ENCODE peak calls at places on chromosomes 11 and 22, in nine cellular contexts. One of them, this sample, is unnamed.

GRCh38 chr11:1503708-1504104 is 17.1 kb upstream of the MOB2 start:
- DNase-seq in IMR-90: no peak
- DNase-seq in foreskin keratinocyte: no peak
- DNase-seq in CD4-positive, alpha-beta T cell: no peak
- DNase-seq in epithelial cell of esophagus: no peak
- DNase-seq in testis: peak; percentile 43
- DNase-seq in left ventricle myocardium inferior: peak; percentile 69
- DNase-seq in GM12865: no peak
- DNase-seq in WTC11: no peak
- DNase-seq in this sample: peak; percentile 48

GRCh38 chr22:23901600-23901999 is 7.4 kb downstream of the MIF start:
- DNase-seq in CD4-positive, alpha-beta T cell: no peak
- DNase-seq in left ventricle myocardium inferior: no peak
- DNase-seq in epithelial cell of esophagus: no peak
- DNase-seq in IMR-90: no peak
- DNase-seq in GM12865: no peak
- DNase-seq in foreskin keratinocyte: no peak
- DNase-seq in WTC11: no peak
- DNase-seq in testis: no peak
- DNase-seq in this sample: no peak

GRCh38 chr11:43360361-43361032 is 1.8 kb downstream of the TTC17 start:
- DNase-seq in epithelial cell of esophagus: peak; percentile 15
- DNase-seq in foreskin keratinocyte: no peak
- DNase-seq in left ventricle myocardium inferior: no peak
- DNase-seq in testis: no peak
- DNase-seq in IMR-90: peak; percentile 42
- DNase-seq in GM12865: peak; percentile 8
- DNase-seq in WTC11: no peak
- DNase-seq in CD4-positive, alpha-beta T cell: no peak
- DNase-seq in this sample: no peak

GRCh38 chr11:130192845-130193267 is 33.3 kb downstream of the ST14 start:
- DNase-seq in IMR-90: no peak
- DNase-seq in CD4-positive, alpha-beta T cell: no peak
- DNase-seq in foreskin keratinocyte: no peak
- DNase-seq in testis: peak; percentile 30
- DNase-seq in left ventricle myocardium inferior: no peak
- DNase-seq in epithelial cell of esophagus: no peak
- DNase-seq in WTC11: no peak
- DNase-seq in GM12865: no peak
- DNase-seq in this sample: no peak

GRCh38 chr11:134560566-134561347 is 148.7 kb upstream of the B3GAT1 start:
- DNase-seq in epithelial cell of esophagus: no peak
- DNase-seq in testis: peak; percentile 7
- DNase-seq in GM12865: no peak
- DNase-seq in CD4-positive, alpha-beta T cell: no peak
- DNase-seq in left ventricle myocardium inferior: no peak
- DNase-seq in WTC11: no peak
- DNase-seq in IMR-90: no peak
- DNase-seq in foreskin keratinocyte: no peak
- DNase-seq in this sample: no peak

GRCh38 chr11:70630816-70631623 is 232.7 kb downstream of the CTTN start:
- DNase-seq in WTC11: no peak
- DNase-seq in epithelial cell of esophagus: no peak
- DNase-seq in foreskin keratinocyte: no peak
- DNase-seq in CD4-positive, alpha-beta T cell: no peak
- DNase-seq in testis: peak; percentile 34
- DNase-seq in left ventricle myocardium inferior: no peak
- DNase-seq in IMR-90: no peak
- DNase-seq in GM12865: no peak
- DNase-seq in this sample: no peak

GRCh38 chr22:39028281-39028680 is 7.4 kb downstream of the APOBEC3D start:
- DNase-seq in IMR-90: no peak
- DNase-seq in CD4-positive, alpha-beta T cell: no peak
- DNase-seq in foreskin keratinocyte: no peak
- DNase-seq in testis: no peak
- DNase-seq in GM12865: no peak
- DNase-seq in epithelial cell of esophagus: no peak
- DNase-seq in left ventricle myocardium inferior: no peak
- DNase-seq in WTC11: no peak
- DNase-seq in this sample: no peak

GRCh38 chr11:128936546-128937275 is 6.0 kb downstream of the TP53AIP1 start:
- DNase-seq in foreskin keratinocyte: peak; percentile 23
- DNase-seq in left ventricle myocardium inferior: no peak
- DNase-seq in epithelial cell of esophagus: no peak
- DNase-seq in WTC11: peak; percentile 70
- DNase-seq in testis: no peak
- DNase-seq in CD4-positive, alpha-beta T cell: no peak
- DNase-seq in IMR-90: no peak
- DNase-seq in GM12865: no peak
- DNase-seq in this sample: no peak

GRCh38 chr11:86990520-86990919 is 35.3 kb upstream of the FZD4 start:
- DNase-seq in WTC11: no peak
- DNase-seq in CD4-positive, alpha-beta T cell: no peak
- DNase-seq in testis: no peak
- DNase-seq in foreskin keratinocyte: peak; percentile 72
- DNase-seq in GM12865: no peak
- DNase-seq in left ventricle myocardium inferior: no peak
- DNase-seq in IMR-90: peak; percentile 79
- DNase-seq in epithelial cell of esophagus: peak; percentile 77
- DNase-seq in this sample: no peak

GRCh38 chr22:17370036-17370765 is 941 bp downstream of the CECR2 start:
- DNase-seq in IMR-90: no peak
- DNase-seq in testis: peak; percentile 15
- DNase-seq in left ventricle myocardium inferior: peak; percentile 37
- DNase-seq in CD4-positive, alpha-beta T cell: no peak
- DNase-seq in WTC11: peak; percentile 56
- DNase-seq in GM12865: no peak
- DNase-seq in epithelial cell of esophagus: no peak
- DNase-seq in foreskin keratinocyte: no peak
- DNase-seq in this sample: peak; percentile 26

GRCh38 chr11:63905179-63905578 is 11.8 kb downstream of the RCOR2 start:
- DNase-seq in testis: no peak
- DNase-seq in WTC11: no peak
- DNase-seq in CD4-positive, alpha-beta T cell: no peak
- DNase-seq in epithelial cell of esophagus: no peak
- DNase-seq in IMR-90: peak; percentile 19
- DNase-seq in foreskin keratinocyte: no peak
- DNase-seq in left ventricle myocardium inferior: no peak
- DNase-seq in GM12865: no peak
- DNase-seq in this sample: no peak

GRCh38 chr11:61828629-61829407 is 718 bp downstream of the FADS2 start:
- DNase-seq in GM12865: peak; percentile 74
- DNase-seq in testis: peak; percentile 75
- DNase-seq in left ventricle myocardium inferior: peak; percentile 62
- DNase-seq in WTC11: peak; percentile 64
- DNase-seq in foreskin keratinocyte: peak; percentile 34
- DNase-seq in epithelial cell of esophagus: peak; percentile 45
- DNase-seq in IMR-90: no peak
- DNase-seq in CD4-positive, alpha-beta T cell: no peak
- DNase-seq in this sample: no peak

GRCh38 chr11:102940714-102941588 is 14.6 kb downstream of the MMP13 start:
- DNase-seq in left ventricle myocardium inferior: no peak
- DNase-seq in WTC11: peak; percentile 47
- DNase-seq in CD4-positive, alpha-beta T cell: no peak
- DNase-seq in foreskin keratinocyte: peak; percentile 63
- DNase-seq in GM12865: peak; percentile 68
- DNase-seq in epithelial cell of esophagus: peak; percentile 71
- DNase-seq in testis: peak; percentile 60
- DNase-seq in IMR-90: peak; percentile 73
- DNase-seq in this sample: no peak

GRCh38 chr11:94926698-94927237 is 46.6 kb downstream of the CWC15 start:
- DNase-seq in CD4-positive, alpha-beta T cell: no peak
- DNase-seq in IMR-90: peak; percentile 94
- DNase-seq in epithelial cell of esophagus: peak; percentile 6
- DNase-seq in foreskin keratinocyte: no peak
- DNase-seq in WTC11: no peak
- DNase-seq in left ventricle myocardium inferior: peak; percentile 87
- DNase-seq in GM12865: no peak
- DNase-seq in testis: peak; percentile 58
- DNase-seq in this sample: peak; percentile 49

GRCh38 chr22:29727248-29727551 is 7.4 kb downstream of the CABP7 start:
- DNase-seq in WTC11: peak; percentile 76
- DNase-seq in testis: peak; percentile 51
- DNase-seq in left ventricle myocardium inferior: peak; percentile 37
- DNase-seq in IMR-90: peak; percentile 32
- DNase-seq in foreskin keratinocyte: no peak
- DNase-seq in CD4-positive, alpha-beta T cell: no peak
- DNase-seq in epithelial cell of esophagus: peak; percentile 30
- DNase-seq in GM12865: peak; percentile 20
- DNase-seq in this sample: no peak
- TF ChIP-seq CTCF in WTC11: no peak
- TF ChIP-seq CTCF in testis: peak; percentile 10
- TF ChIP-seq CTCF in left ventricle myocardium inferior: peak; percentile 57
- TF ChIP-seq CTCF in IMR-90: peak; percentile 41
- TF ChIP-seq CTCF in foreskin keratinocyte: peak; percentile 52
- TF ChIP-seq CTCF in CD4-positive, alpha-beta T cell: no peak
- TF ChIP-seq CTCF in epithelial cell of esophagus: peak; percentile 42
- TF ChIP-seq CTCF in GM12865: peak; percentile 50
- TF ChIP-seq CTCF in this sample: no peak

DNA sequence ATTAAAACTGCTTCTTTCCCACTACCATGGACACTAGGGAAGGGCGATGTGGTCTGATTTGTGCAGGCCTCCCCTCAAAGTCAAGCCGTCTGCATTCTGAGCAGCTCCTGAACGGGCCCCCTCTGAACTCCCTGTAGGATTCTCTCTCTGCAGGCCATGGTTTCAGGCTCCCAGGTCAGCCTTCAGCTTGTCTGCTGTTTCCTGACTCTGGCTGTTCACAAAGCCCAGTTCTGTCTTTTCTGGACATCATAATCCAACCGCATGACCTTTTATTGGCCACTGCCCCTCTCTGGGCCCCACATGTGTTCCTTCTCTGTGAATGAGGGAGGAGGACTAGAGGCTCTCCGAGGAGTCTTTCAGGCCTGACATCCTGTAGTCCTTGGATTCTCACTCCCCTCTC is 161.0 kb downstream of the FEZ1 start:
- DNase-seq in left ventricle myocardium inferior: no peak
- DNase-seq in IMR-90: no peak
- DNase-seq in CD4-positive, alpha-beta T cell: no peak
- DNase-seq in GM12865: no peak
- DNase-seq in epithelial cell of esophagus: no peak
- DNase-seq in foreskin keratinocyte: no peak
- DNase-seq in WTC11: no peak
- DNase-seq in testis: no peak
- DNase-seq in this sample: no peak
- TF ChIP-seq CTCF in left ventricle myocardium inferior: no peak
- TF ChIP-seq CTCF in IMR-90: no peak
- TF ChIP-seq CTCF in CD4-positive, alpha-beta T cell: no peak
- TF ChIP-seq CTCF in GM12865: no peak
- TF ChIP-seq CTCF in epithelial cell of esophagus: no peak
- TF ChIP-seq CTCF in foreskin keratinocyte: no peak
- TF ChIP-seq CTCF in WTC11: no peak
- TF ChIP-seq CTCF in testis: no peak
- TF ChIP-seq CTCF in this sample: no peak

GRCh38 chr11:123304828-123305530 is 109.9 kb upstream of the CLMP start:
- DNase-seq in WTC11: no peak
- DNase-seq in testis: no peak
- DNase-seq in IMR-90: no peak
- DNase-seq in epithelial cell of esophagus: no peak
- DNase-seq in foreskin keratinocyte: no peak
- DNase-seq in left ventricle myocardium inferior: no peak
- DNase-seq in GM12865: peak; percentile 58
- DNase-seq in CD4-positive, alpha-beta T cell: no peak
- DNase-seq in this sample: no peak

GRCh38 chr11:123301696-123302400 is 106.8 kb upstream of the CLMP start:
- DNase-seq in WTC11: peak; percentile 83
- DNase-seq in epithelial cell of esophagus: peak; percentile 51
- DNase-seq in IMR-90: peak; percentile 11
- DNase-seq in GM12865: peak; percentile 80
- DNase-seq in testis: peak; percentile 73
- DNase-seq in left ventricle myocardium inferior: peak; percentile 56
- DNase-seq in CD4-positive, alpha-beta T cell: peak; percentile 57
- DNase-seq in foreskin keratinocyte: peak; percentile 18
- DNase-seq in this sample: peak; percentile 74

GRCh38 chr11:123303924-123304323 is 108.9 kb upstream of the CLMP start:
- DNase-seq in left ventricle myocardium inferior: no peak
- DNase-seq in epithelial cell of esophagus: no peak
- DNase-seq in IMR-90: no peak
- DNase-seq in testis: no peak
- DNase-seq in GM12865: peak; percentile 69
- DNase-seq in CD4-positive, alpha-beta T cell: no peak
- DNase-seq in WTC11: no peak
- DNase-seq in foreskin keratinocyte: no peak
- DNase-seq in this sample: no peak

GRCh38 chr11:123300874-123301695 is 106.0 kb upstream of the CLMP start:
- DNase-seq in GM12865: peak; percentile 66
- DNase-seq in epithelial cell of esophagus: peak; percentile 73
- DNase-seq in WTC11: no peak
- DNase-seq in IMR-90: peak; percentile 68
- DNase-seq in left ventricle myocardium inferior: no peak
- DNase-seq in CD4-positive, alpha-beta T cell: no peak
- DNase-seq in testis: no peak
- DNase-seq in foreskin keratinocyte: peak; percentile 45
- DNase-seq in this sample: no peak

DNA sequence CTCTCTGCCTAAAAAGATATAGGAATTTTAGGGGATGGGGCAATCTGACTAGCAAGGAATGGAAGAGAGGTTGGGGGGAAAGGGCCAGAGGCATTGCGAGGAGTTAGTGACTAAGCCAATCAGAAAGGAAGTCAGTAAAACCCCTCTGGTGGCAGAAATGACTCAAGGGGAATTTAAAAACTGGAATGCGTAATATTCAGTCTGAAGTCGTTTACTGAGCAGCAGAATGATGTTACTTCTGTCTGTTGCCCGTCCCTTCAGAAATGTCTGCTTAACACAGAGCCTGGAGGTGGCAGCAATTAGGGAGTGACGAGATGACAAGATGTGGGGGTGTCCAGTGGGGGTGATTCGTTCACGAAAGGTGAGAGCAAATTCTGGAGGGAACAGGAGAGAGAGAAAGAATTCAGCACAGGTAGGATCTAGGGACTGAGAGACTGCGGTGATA is 107.7 kb upstream of the CLMP start:
- DNase-seq in CD4-positive, alpha-beta T cell: no peak
- DNase-seq in WTC11: no peak
- DNase-seq in GM12865: peak; percentile 82
- DNase-seq in IMR-90: peak; percentile 72
- DNase-seq in epithelial cell of esophagus: peak; percentile 27
- DNase-seq in foreskin keratinocyte: peak; percentile 24
- DNase-seq in testis: no peak
- DNase-seq in left ventricle myocardium inferior: no peak
- DNase-seq in this sample: no peak
- TF ChIP-seq CTCF in CD4-positive, alpha-beta T cell: no peak
- TF ChIP-seq CTCF in WTC11: no peak
- TF ChIP-seq CTCF in GM12865: no peak
- TF ChIP-seq CTCF in IMR-90: peak; percentile 46
- TF ChIP-seq CTCF in epithelial cell of esophagus: no peak
- TF ChIP-seq CTCF in foreskin keratinocyte: peak; percentile 18
- TF ChIP-seq CTCF in testis: no peak
- TF ChIP-seq CTCF in left ventricle myocardium inferior: no peak
- TF ChIP-seq CTCF in this sample: no peak

DNA sequence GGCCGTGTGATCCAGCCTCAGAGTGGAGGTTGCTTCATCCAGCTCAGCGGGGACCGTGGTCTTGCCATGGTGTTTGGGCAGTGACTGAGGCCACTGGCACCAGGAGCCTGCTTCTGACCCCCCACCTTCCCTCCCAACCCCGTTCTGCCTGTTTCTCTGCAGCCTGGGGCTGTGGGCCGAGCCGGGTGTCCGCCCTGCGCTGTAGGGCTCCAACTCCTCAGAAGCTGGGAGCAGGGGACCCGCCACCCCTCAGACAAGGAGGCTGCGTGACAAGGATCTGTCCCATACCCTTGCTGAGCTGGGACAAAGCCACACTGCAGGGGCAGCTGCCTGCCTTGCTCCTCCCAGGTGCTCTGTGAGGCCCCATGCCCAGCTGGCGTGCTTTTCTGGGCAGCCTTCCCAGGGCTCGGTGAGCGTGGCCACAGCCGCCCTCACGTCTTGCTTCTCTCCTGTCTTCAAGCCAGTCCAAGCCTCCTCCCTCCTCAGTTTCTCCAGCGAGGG is 11.7 kb upstream of the ARFGAP3 start:
- DNase-seq in epithelial cell of esophagus: no peak
- DNase-seq in CD4-positive, alpha-beta T cell: no peak
- DNase-seq in GM12865: no peak
- DNase-seq in foreskin keratinocyte: no peak
- DNase-seq in WTC11: no peak
- DNase-seq in left ventricle myocardium inferior: peak; percentile 72
- DNase-seq in testis: peak; percentile 42
- DNase-seq in IMR-90: peak; percentile 17
- DNase-seq in this sample: no peak
- TF ChIP-seq CTCF in epithelial cell of esophagus: no peak
- TF ChIP-seq CTCF in CD4-positive, alpha-beta T cell: no peak
- TF ChIP-seq CTCF in GM12865: no peak
- TF ChIP-seq CTCF in foreskin keratinocyte: no peak
- TF ChIP-seq CTCF in WTC11: no peak
- TF ChIP-seq CTCF in left ventricle myocardium inferior: no peak
- TF ChIP-seq CTCF in testis: no peak
- TF ChIP-seq CTCF in IMR-90: no peak
- TF ChIP-seq CTCF in this sample: no peak

This sample was measured in mucosa of descending colon.